ENCODE peak calls at places on chromosomes 12 and 14, in seven cellular contexts. B is SK-N-SH, U is GM23338, R is PC-3, C is hepatocyte, Z is OCI-LY7, J is HCT116. F is an unnamed sample.

GRCh38 chr12:22164101-22164500 is 118.1 kb downstream of the CMAS start:
- DNase-seq in B (no peak), Z (peak; percentile 47), U (no peak), J (no peak), R (no peak), C (no peak), F (no peak)

GRCh38 chr12:132610051-132610759 is at the start of gene LRCOL1:
- DNase-seq in J (no peak), C (no peak), U (no peak), R (no peak), Z (no peak), B (peak; percentile 59), F (peak; percentile 21)

GRCh38 chr12:123064885-123065619 is 84.6 kb downstream of the ARL6IP4 start:
- DNase-seq in Z (no peak), C (no peak), J (no peak), B (no peak), U (no peak), R (no peak), F (no peak)

GRCh38 chr12:121536929-121537813 is 43.7 kb downstream of the KDM2B start:
- DNase-seq in Z (peak; percentile 89), U (peak; percentile 75), B (peak; percentile 88), R (peak; percentile 66), J (no peak), C (peak; percentile 87), F (peak; percentile 84)

GRCh38 chr12:80100566-80100965 is 1.2 kb downstream of the OTOGL start:
- DNase-seq in J (no peak), C (no peak), B (no peak), R (peak; percentile 11), Z (no peak), U (no peak), F (no peak)

GRCh38 chr14:98889836-98890185 is 382.2 kb downstream of the BCL11B start:
- DNase-seq in J (no peak), U (no peak), B (no peak), Z (no peak), C (no peak), R (no peak), F (no peak)

GRCh38 chr12:64950899-64951298 is 126.5 kb downstream of the TBC1D30 start:
- DNase-seq in B (no peak), U (peak; percentile 4), J (no peak), Z (no peak), R (no peak), C (no peak), F (no peak)

GRCh38 chr12:4996714-4997113 is 47.0 kb upstream of the KCNA5 start:
- DNase-seq in U (no peak), Z (no peak), R (no peak), J (no peak), B (no peak), C (no peak), F (no peak)

GRCh38 chr14:36517242-36518030 is 2.6 kb downstream of the NKX2-1 start:
- DNase-seq in U (peak; percentile 56), R (no peak), Z (no peak), C (no peak), J (no peak), B (peak; percentile 19), F (peak; percentile 60)

GRCh38 chr12:120397827-120398563 is 29.0 kb upstream of the MSI1 start:
- DNase-seq in U (peak; percentile 69), Z (no peak), R (no peak), C (no peak), J (no peak), B (no peak), F (peak; percentile 95)

GRCh38 chr12:30622509-30622908 is 73.2 kb downstream of the IPO8 start:
- DNase-seq in C (no peak), Z (no peak), R (peak; percentile 48), J (no peak), B (no peak), U (no peak), F (no peak)

GRCh38 chr12:113277511-113277910 is 56.2 kb downstream of the TPCN1 start:
- DNase-seq in Z (no peak), C (no peak), R (no peak), U (no peak), B (no peak), J (no peak), F (no peak)

GRCh38 chr14:55129428-55130193 is 559 bp downstream of the LGALS3 start:
- DNase-seq in R (peak; percentile 84), Z (no peak), U (peak; percentile 72), C (peak; percentile 72), B (peak; percentile 81), J (no peak), F (peak; percentile 53)

GRCh38 chr14:71320734-71321555 is 413.7 kb downstream of the PCNX1 start:
- DNase-seq in C (peak; percentile 86), Z (peak; percentile 73), U (peak; percentile 59), J (no peak), B (peak; percentile 83), R (peak; percentile 54), F (peak; percentile 87)

DNA sequence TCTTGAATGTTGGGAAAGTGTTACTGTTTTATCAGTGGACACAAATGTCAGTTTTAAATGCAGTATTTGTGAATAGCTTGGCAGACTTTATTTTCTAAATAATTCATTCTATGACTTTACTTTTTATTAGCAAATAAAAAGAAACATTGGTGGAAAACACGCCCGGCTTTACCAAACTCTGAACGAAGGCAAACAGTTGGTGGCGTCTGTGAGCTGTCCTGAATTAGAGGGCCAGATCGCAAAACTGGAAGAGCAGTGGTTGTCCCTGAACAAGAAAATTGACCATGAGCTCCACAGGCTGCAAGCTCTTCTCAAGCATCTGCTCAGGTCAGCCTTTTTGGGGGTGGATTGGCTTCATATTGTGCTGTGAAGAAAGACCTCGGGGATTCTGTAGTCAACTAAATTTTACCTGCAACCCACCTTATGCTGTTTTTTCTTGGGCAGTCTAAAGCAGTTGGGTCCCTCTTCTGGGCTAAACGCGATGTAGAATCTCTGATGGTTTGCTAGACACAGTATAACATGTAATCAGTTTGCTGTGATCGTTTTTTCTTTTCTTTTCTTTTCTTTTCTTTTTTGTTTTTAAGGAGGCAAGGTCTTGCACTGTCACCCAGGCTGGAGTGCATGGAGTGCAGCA is 156.4 kb downstream of the ESR2 start:
- DNase-seq in R (peak; percentile 64), Z (peak; percentile 11), C (peak; percentile 23), J (no peak), B (no peak), U (peak; percentile 40), F (peak; percentile 19)
- TF ChIP-seq CTCF in R (peak; percentile 78), Z (peak; percentile 61), C (peak; percentile 29), J (no peak), B (peak; percentile 36), U (peak; percentile 74), F (peak; percentile 43)

GRCh38 chr14:104563742-104564615 is 15.6 kb upstream of the C14orf180 start:
- DNase-seq in J (peak; percentile 51), C (peak; percentile 84), B (peak; percentile 98), Z (peak; percentile 38), R (peak; percentile 73), U (peak; percentile 90), F (peak; percentile 89)

GRCh38 chr14:104561124-104561531 is 18.4 kb upstream of the C14orf180 start:
- DNase-seq in R (no peak), U (no peak), B (no peak), J (no peak), C (no peak), Z (no peak), F (no peak)

GRCh38 chr14:104561661-104562495 is 17.7 kb upstream of the C14orf180 start:
- DNase-seq in B (no peak), R (no peak), U (no peak), C (no peak), Z (no peak), J (no peak), F (no peak)

GRCh38 chr14:104563191-104563741 is 16.3 kb upstream of the C14orf180 start:
- DNase-seq in B (peak; percentile 83), Z (no peak), C (no peak), J (no peak), R (no peak), U (no peak), F (no peak)

DNA sequence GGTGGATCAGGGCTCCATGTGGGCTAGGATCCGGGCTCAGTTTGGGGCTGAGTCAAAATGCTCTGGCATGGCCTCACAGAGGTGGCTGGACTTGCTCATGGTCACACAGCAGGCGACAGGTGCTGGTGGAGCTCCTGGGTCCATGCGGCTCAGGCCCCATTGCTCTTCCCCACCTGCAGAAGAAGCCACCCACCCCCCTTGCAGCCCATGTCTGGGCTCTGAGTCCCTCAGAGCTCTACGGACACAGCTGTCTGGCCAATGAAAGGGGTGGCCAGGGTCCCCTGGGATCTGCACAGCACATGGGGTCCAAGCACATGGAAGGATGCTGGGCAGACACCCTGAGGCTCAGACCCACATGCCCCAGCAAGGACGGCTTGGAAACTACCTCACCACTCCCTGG is 17.0 kb upstream of the C14orf180 start:
- DNase-seq in U (no peak), C (no peak), B (no peak), R (no peak), Z (no peak), J (no peak), F (no peak)
- TF ChIP-seq EZH2phosphoT487 in U (no peak), C (no peak), B (no peak), R (no peak), Z (no peak), J (no peak), F (no peak)

GRCh38 chr12:56377310-56377988 is 14.8 kb upstream of the APOF start:
- DNase-seq in R (peak; percentile 80), J (peak; percentile 12), Z (peak; percentile 54), U (peak; percentile 50), C (peak; percentile 44), B (no peak), F (peak; percentile 16)

GRCh38 chr12:56377989-56378316 is 15.3 kb upstream of the APOF start:
- DNase-seq in C (no peak), R (no peak), Z (no peak), U (no peak), B (no peak), J (no peak), F (no peak)

GRCh38 chr12:56385873-56386272 is 23.2 kb upstream of the APOF start:
- DNase-seq in Z (no peak), R (peak; percentile 37), U (no peak), C (peak; percentile 39), J (peak; percentile 3), B (no peak), F (no peak)

GRCh38 chr12:56387152-56387551 is 24.5 kb upstream of the APOF start:
- DNase-seq in U (peak; percentile 63), C (no peak), Z (no peak), B (no peak), R (no peak), J (no peak), F (no peak)

DNA sequence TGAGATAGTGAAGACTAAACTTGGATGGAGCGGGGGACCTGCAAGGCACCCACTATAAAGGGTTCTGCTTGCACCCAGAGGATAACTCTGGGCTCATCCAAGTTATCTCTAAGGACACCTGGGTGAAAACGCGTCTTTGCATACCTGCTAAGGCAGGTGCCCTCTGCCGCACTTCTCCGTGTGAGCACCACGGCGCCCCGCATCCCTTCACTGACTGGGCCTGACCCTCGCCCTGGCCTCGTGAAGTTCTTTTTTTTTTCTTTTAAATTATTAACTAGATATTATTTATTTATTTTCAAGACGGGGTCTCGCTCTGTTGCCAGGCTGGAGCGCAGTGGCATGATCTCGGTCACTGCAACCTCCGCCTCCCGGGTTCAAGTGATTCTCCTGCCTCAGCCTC is 20.0 kb upstream of the APOF start:
- DNase-seq in Z (no peak), U (no peak), B (no peak), R (no peak), C (no peak), J (no peak), F (no peak)
- TF ChIP-seq CTCF in Z (no peak), U (no peak), B (no peak), R (no peak), C (no peak), J (no peak), F (no peak)

DNA sequence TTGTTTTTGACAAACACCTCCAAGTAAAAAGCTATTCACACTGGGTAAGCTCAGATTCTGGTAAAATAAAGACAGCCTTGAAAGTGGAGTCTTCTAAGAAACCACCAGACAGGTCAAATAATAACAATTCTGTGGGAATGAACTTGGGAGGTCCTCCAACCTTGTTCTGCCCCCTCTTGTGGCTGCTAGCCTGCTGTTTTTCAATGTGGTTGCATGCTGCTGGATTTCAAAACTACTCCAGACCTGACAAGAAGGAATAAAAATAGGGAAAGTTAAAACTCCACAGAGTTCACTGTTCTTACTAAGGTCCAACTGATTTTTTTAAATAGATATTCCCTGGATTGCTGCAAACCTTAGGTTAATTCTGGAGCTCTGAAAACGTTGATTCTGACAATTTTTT is 32.2 kb upstream of the RIN3 start:
- DNase-seq in B (no peak), U (no peak), R (no peak), C (no peak), J (no peak), Z (no peak), F (no peak)
- TF ChIP-seq EZH2phosphoT487 in B (no peak), U (no peak), R (no peak), C (no peak), J (no peak), Z (no peak), F (no peak)

F was measured in neural progenitor cell.